ENCODE peak calls at places on chromosome 13, in nine cellular contexts. V is AG04450, Y is ovary, N is AG09309, J is PC-3, C is spleen, Q is tibial nerve, U is neural progenitor cell, K is mucosa of descending colon. F is an unnamed sample.

GRCh38 chr13:47794963-47795362 is 206.1 kb downstream of the SUCLA2 start:
- DNase-seq in V (no peak), Y (no peak), N (no peak), J (peak; percentile 29), C (no peak), Q (no peak), U (no peak), K (no peak), F (no peak)

GRCh38 chr13:41650706-41651105 is 193.4 kb downstream of the RGCC start:
- DNase-seq in V (no peak), Y (no peak), N (no peak), J (no peak), C (no peak), Q (no peak), U (no peak), K (no peak), F (no peak)

GRCh38 chr13:95833126-95833525 is 156.2 kb downstream of the DNAJC3 start:
- DNase-seq in V (no peak), Y (no peak), N (no peak), J (no peak), C (no peak), Q (no peak), U (no peak), K (no peak), F (peak; percentile 64)

GRCh38 chr13:83878691-83879410 is 3.4 kb downstream of the SLITRK1 start:
- DNase-seq in V (no peak), Y (no peak), N (no peak), J (no peak), C (peak; percentile 54), Q (no peak), U (peak; percentile 86), K (no peak), F (no peak)

GRCh38 chr13:112940236-112940635 is 28.8 kb upstream of the MCF2L start:
- DNase-seq in V (no peak), Y (no peak), N (no peak), J (no peak), C (peak; percentile 77), Q (no peak), U (no peak), K (no peak), F (no peak)

GRCh38 chr13:50081106-50081898 is 66.1 kb downstream of the KCNRG start:
- DNase-seq in V (no peak), Y (peak; percentile 43), N (no peak), J (no peak), C (peak; percentile 92), Q (no peak), U (peak; percentile 85), K (peak; percentile 78), F (peak; percentile 18)

GRCh38 chr13:50584856-50585580 is 258.5 kb downstream of the DLEU7 start:
- DNase-seq in V (no peak), Y (no peak), N (no peak), J (no peak), C (no peak), Q (no peak), U (peak; percentile 12), K (no peak), F (no peak)

GRCh38 chr13:74040200-74040599 is 94.0 kb downstream of the KLF12 start:
- DNase-seq in V (no peak), Y (peak; percentile 25), N (no peak), J (peak; percentile 31), C (peak; percentile 74), Q (peak; percentile 25), U (peak; percentile 89), K (peak; percentile 72), F (peak; percentile 19)

GRCh38 chr13:39536906-39537305 is 66.1 kb downstream of the LHFPL6 start:
- DNase-seq in V (no peak), Y (no peak), N (no peak), J (no peak), C (no peak), Q (no peak), U (peak; percentile 13), K (no peak), F (no peak)

GRCh38 chr13:39540929-39541605 is 61.9 kb downstream of the LHFPL6 start:
- DNase-seq in V (no peak), Y (no peak), N (no peak), J (no peak), C (no peak), Q (no peak), U (no peak), K (no peak), F (no peak)

GRCh38 chr13:39536274-39536673 is 66.7 kb downstream of the LHFPL6 start:
- DNase-seq in V (no peak), Y (no peak), N (no peak), J (no peak), C (no peak), Q (no peak), U (no peak), K (no peak), F (no peak)

GRCh38 chr13:39542361-39542760 is 60.6 kb downstream of the LHFPL6 start:
- DNase-seq in V (no peak), Y (no peak), N (no peak), J (no peak), C (no peak), Q (no peak), U (no peak), K (no peak), F (no peak)

DNA sequence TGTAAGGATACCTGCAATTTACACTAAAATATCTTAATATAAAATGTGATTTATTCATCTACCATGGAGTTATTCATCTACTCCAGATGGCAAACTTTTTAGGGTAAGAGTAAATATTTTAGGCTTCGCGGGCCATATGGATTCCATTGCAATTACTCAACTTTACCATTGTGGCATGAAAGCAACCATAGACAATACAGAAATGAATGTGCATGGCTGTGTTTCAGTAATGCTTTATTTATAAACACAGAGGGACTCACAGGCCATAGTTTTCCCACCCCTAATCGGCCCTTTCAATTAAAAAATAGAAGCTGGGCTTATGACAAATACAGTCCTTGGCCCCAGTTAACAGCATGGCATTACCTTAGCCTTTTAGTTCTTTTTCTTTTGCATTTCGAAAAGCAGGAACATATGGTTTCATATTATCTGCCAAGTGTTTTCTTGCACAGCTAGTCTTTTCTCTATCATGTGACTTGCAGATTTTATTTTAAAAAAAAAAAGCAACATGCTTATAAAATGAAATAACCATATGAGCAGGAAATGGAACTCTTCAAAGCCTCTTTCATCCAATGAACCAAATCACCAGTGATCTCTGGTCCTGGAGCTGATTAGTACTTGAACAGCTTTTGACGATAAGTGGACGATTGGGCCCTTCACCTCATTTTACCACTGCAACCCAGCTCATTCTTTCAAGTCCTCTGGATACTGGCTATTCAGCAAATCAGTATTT is 64.0 kb downstream of the LHFPL6 start:
- DNase-seq in V (peak; percentile 38), Y (no peak), N (peak; percentile 14), J (peak; percentile 42), C (no peak), Q (no peak), U (no peak), K (no peak), F (no peak)
- H3K4me3 ChIP-seq in V (no peak overlapping the region), Y (no peak overlapping the region), N (no peak overlapping the region), J (no peak overlapping the region), C (no peak overlapping the region), Q (no peak overlapping the region), U (no peak overlapping the region), K (no peak overlapping the region), F (no peak overlapping the region)

DNA sequence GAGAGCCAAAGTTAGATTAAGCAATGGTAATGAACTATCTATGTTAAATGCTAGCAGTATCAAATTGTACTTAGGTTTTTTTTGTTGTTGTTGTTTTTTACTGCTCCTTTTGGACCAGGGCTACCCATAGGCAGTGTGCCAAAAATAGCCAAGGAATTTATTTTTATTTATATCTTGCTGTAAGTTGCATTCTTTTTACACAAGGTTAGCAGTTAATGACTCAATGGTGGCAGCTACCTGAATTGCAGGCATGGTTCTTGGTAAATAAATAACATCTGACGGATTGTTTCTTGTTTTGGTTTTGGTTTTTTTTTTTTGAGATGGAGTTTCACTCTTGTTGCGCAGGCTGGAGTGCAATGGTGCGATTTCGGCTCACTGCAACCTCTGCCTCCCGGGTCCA is 194.8 kb upstream of the TSC22D1 start:
- DNase-seq in V (no peak), Y (no peak), N (no peak), J (no peak), C (no peak), Q (no peak), U (no peak), K (no peak), F (no peak)
- TF ChIP-seq CTCF in V (no peak), Y (no peak), N (no peak), J (no peak), C (no peak), Q (no peak), U (no peak), K (no peak), F (no peak)

GRCh38 chr13:35741657-35742056 is 265.2 kb upstream of the MAB21L1 start:
- DNase-seq in V (no peak), Y (no peak), N (no peak), J (no peak), C (no peak), Q (no peak), U (no peak), K (no peak), F (no peak)

GRCh38 chr13:35732565-35732964 is 256.1 kb upstream of the MAB21L1 start:
- DNase-seq in V (no peak), Y (no peak), N (no peak), J (no peak), C (no peak), Q (no peak), U (no peak), K (no peak), F (no peak)

GRCh38 chr13:35731471-35731870 is 255.0 kb upstream of the MAB21L1 start:
- DNase-seq in V (no peak), Y (no peak), N (no peak), J (no peak), C (no peak), Q (no peak), U (no peak), K (no peak), F (no peak)

GRCh38 chr13:35733832-35734231 is 257.3 kb upstream of the MAB21L1 start:
- DNase-seq in V (no peak), Y (no peak), N (no peak), J (no peak), C (no peak), Q (no peak), U (no peak), K (no peak), F (no peak)

DNA sequence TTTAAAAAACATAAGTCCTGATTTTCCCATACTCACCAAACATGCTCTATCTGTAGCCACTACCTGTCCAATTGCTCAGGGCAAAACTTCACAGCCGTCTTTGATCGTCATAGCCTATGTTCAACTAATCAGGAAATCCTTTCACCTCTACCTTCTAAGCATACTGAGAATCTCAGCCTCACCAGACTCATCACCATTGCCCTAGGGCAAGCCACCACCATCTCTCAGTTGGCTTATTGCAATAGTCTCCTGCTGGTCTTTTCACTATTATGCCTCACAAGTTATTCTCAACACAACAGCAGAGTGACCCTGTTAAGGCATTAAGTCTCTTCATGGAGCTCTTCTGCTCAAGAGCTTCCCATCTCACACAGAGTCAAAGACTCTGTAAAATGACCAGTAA is 260.4 kb upstream of the MAB21L1 start:
- DNase-seq in V (no peak), Y (no peak), N (no peak), J (no peak), C (no peak), Q (no peak), U (no peak), K (no peak), F (no peak)
- H3K4me3 ChIP-seq in V (no peak overlapping the region), Y (no peak overlapping the region), N (no peak overlapping the region), J (no peak overlapping the region), C (no peak overlapping the region), Q (no peak overlapping the region), U (no peak overlapping the region), K (no peak overlapping the region), F (no peak overlapping the region)

GRCh38 chr13:23570099-23570926 is at the start of gene TNFRSF19:
- DNase-seq in V (peak; percentile 67), Y (no peak), N (peak; percentile 21), J (peak; percentile 35), C (no peak), Q (peak; percentile 41), U (peak; percentile 75), K (no peak), F (peak; percentile 41)

GRCh38 chr13:23572836-23573235 is 2.6 kb downstream of the TNFRSF19 start:
- DNase-seq in V (no peak), Y (no peak), N (no peak), J (no peak), C (no peak), Q (no peak), U (no peak), K (no peak), F (no peak)

GRCh38 chr13:23563085-23563484 is 7.1 kb upstream of the TNFRSF19 start:
- DNase-seq in V (no peak), Y (no peak), N (no peak), J (no peak), C (no peak), Q (no peak), U (no peak), K (no peak), F (no peak)

GRCh38 chr13:23570931-23571330 is 719 bp downstream of the TNFRSF19 start:
- DNase-seq in V (no peak), Y (no peak), N (no peak), J (peak; percentile 9), C (no peak), Q (no peak), U (no peak), K (no peak), F (peak; percentile 27)

GRCh38 chr13:23567792-23568480 is 2.3 kb upstream of the TNFRSF19 start:
- DNase-seq in V (no peak), Y (no peak), N (no peak), J (peak; percentile 26), C (no peak), Q (no peak), U (peak; percentile 90), K (no peak), F (no peak)
- TF ChIP-seq CTCF in V (no peak), Y (no peak), N (no peak), J (peak; percentile 28), C (no peak), Q (no peak), U (no peak), K (no peak), F (no peak)